ENCODE peak calls at places on chromosomes 7 and 10, in eight cellular contexts. One of them, this sample, is unnamed.
A peak's percentile ranks its signal among the peaks of the same experiment; 100 is the strongest.

GRCh38 chr10:75512534-75512933 is 81.1 kb downstream of the LRMDA start:
- DNase-seq in SK-MEL-5: no peak
- DNase-seq in stromal cell of bone marrow: peak; percentile 33
- DNase-seq in islet precursor cell: peak; percentile 62
- DNase-seq in amniotic stem cell: no peak
- DNase-seq in fibroblast of the conjunctiva: no peak
- DNase-seq in RWPE1: no peak
- DNase-seq in foreskin fibroblast: no peak
- DNase-seq in this sample: no peak

GRCh38 chr7:47228386-47229014 is 353.4 kb downstream of the TNS3 start:
- DNase-seq in fibroblast of the conjunctiva: no peak
- DNase-seq in SK-MEL-5: peak; percentile 51
- DNase-seq in islet precursor cell: no peak
- DNase-seq in stromal cell of bone marrow: no peak
- DNase-seq in amniotic stem cell: no peak
- DNase-seq in RWPE1: peak; percentile 63
- DNase-seq in foreskin fibroblast: no peak
- DNase-seq in this sample: no peak

GRCh38 chr10:126712681-126713080 is 42.2 kb upstream of the C10orf90 start:
- DNase-seq in RWPE1: no peak
- DNase-seq in amniotic stem cell: no peak
- DNase-seq in foreskin fibroblast: no peak
- DNase-seq in fibroblast of the conjunctiva: no peak
- DNase-seq in SK-MEL-5: no peak
- DNase-seq in islet precursor cell: no peak
- DNase-seq in stromal cell of bone marrow: no peak
- DNase-seq in this sample: no peak

GRCh38 chr7:35694161-35694783 is 663 bp downstream of the HERPUD2 start:
- DNase-seq in fibroblast of the conjunctiva: no peak
- DNase-seq in foreskin fibroblast: peak; percentile 44
- DNase-seq in stromal cell of bone marrow: no peak
- DNase-seq in islet precursor cell: no peak
- DNase-seq in amniotic stem cell: no peak
- DNase-seq in SK-MEL-5: peak; percentile 16
- DNase-seq in RWPE1: no peak
- DNase-seq in this sample: no peak

GRCh38 chr10:101762736-101763135 is 13.2 kb downstream of the FGF8 start:
- DNase-seq in islet precursor cell: no peak
- DNase-seq in SK-MEL-5: no peak
- DNase-seq in fibroblast of the conjunctiva: no peak
- DNase-seq in amniotic stem cell: no peak
- DNase-seq in foreskin fibroblast: no peak
- DNase-seq in stromal cell of bone marrow: no peak
- DNase-seq in RWPE1: no peak
- DNase-seq in this sample: no peak

GRCh38 chr7:92806496-92806895 is 29.9 kb downstream of the CDK6 start:
- DNase-seq in stromal cell of bone marrow: no peak
- DNase-seq in RWPE1: peak; percentile 66
- DNase-seq in SK-MEL-5: no peak
- DNase-seq in foreskin fibroblast: no peak
- DNase-seq in fibroblast of the conjunctiva: no peak
- DNase-seq in islet precursor cell: no peak
- DNase-seq in amniotic stem cell: no peak
- DNase-seq in this sample: no peak

GRCh38 chr10:49397036-49397999 is 1.4 kb upstream of the DRGX start:
- DNase-seq in RWPE1: no peak
- DNase-seq in stromal cell of bone marrow: no peak
- DNase-seq in islet precursor cell: peak; percentile 62
- DNase-seq in fibroblast of the conjunctiva: no peak
- DNase-seq in amniotic stem cell: no peak
- DNase-seq in SK-MEL-5: no peak
- DNase-seq in foreskin fibroblast: no peak
- DNase-seq in this sample: no peak

GRCh38 chr10:99368646-99369045 is 39.5 kb downstream of the CNNM1 start:
- DNase-seq in amniotic stem cell: no peak
- DNase-seq in RWPE1: no peak
- DNase-seq in stromal cell of bone marrow: no peak
- DNase-seq in islet precursor cell: peak; percentile 79
- DNase-seq in SK-MEL-5: no peak
- DNase-seq in foreskin fibroblast: peak; percentile 64
- DNase-seq in fibroblast of the conjunctiva: no peak
- DNase-seq in this sample: no peak

GRCh38 chr7:102412548-102412947 is 16.4 kb downstream of the PRKRIP1 start:
- DNase-seq in stromal cell of bone marrow: no peak
- DNase-seq in fibroblast of the conjunctiva: no peak
- DNase-seq in foreskin fibroblast: peak; percentile 47
- DNase-seq in amniotic stem cell: no peak
- DNase-seq in islet precursor cell: no peak
- DNase-seq in RWPE1: peak; percentile 52
- DNase-seq in SK-MEL-5: peak; percentile 55
- DNase-seq in this sample: peak; percentile 55

GRCh38 chr7:132347858-132348257 is 228.4 kb downstream of the PLXNA4 start:
- DNase-seq in SK-MEL-5: no peak
- DNase-seq in islet precursor cell: no peak
- DNase-seq in foreskin fibroblast: no peak
- DNase-seq in stromal cell of bone marrow: no peak
- DNase-seq in amniotic stem cell: no peak
- DNase-seq in fibroblast of the conjunctiva: no peak
- DNase-seq in RWPE1: no peak
- DNase-seq in this sample: no peak

GRCh38 chr10:69768386-69768785 is 33.3 kb upstream of the COL13A1 start:
- DNase-seq in islet precursor cell: no peak
- DNase-seq in SK-MEL-5: no peak
- DNase-seq in fibroblast of the conjunctiva: no peak
- DNase-seq in RWPE1: no peak
- DNase-seq in stromal cell of bone marrow: no peak
- DNase-seq in amniotic stem cell: no peak
- DNase-seq in foreskin fibroblast: no peak
- DNase-seq in this sample: no peak

GRCh38 chr7:122412441-122412840 is 107.9 kb upstream of the FEZF1 start:
- DNase-seq in RWPE1: no peak
- DNase-seq in fibroblast of the conjunctiva: no peak
- DNase-seq in islet precursor cell: no peak
- DNase-seq in amniotic stem cell: no peak
- DNase-seq in foreskin fibroblast: no peak
- DNase-seq in SK-MEL-5: no peak
- DNase-seq in stromal cell of bone marrow: no peak
- DNase-seq in this sample: no peak

GRCh38 chr7:22856437-22856836 is 33.8 kb upstream of the TOMM7 start:
- DNase-seq in RWPE1: no peak
- DNase-seq in foreskin fibroblast: no peak
- DNase-seq in amniotic stem cell: no peak
- DNase-seq in islet precursor cell: no peak
- DNase-seq in SK-MEL-5: no peak
- DNase-seq in fibroblast of the conjunctiva: no peak
- DNase-seq in stromal cell of bone marrow: no peak
- DNase-seq in this sample: no peak

GRCh38 chr7:139396323-139396951 is 36.7 kb downstream of the LUC7L2 start:
- DNase-seq in foreskin fibroblast: no peak
- DNase-seq in stromal cell of bone marrow: peak; percentile 30
- DNase-seq in fibroblast of the conjunctiva: no peak
- DNase-seq in amniotic stem cell: no peak
- DNase-seq in RWPE1: no peak
- DNase-seq in SK-MEL-5: peak; percentile 32
- DNase-seq in islet precursor cell: no peak
- DNase-seq in this sample: no peak

GRCh38 chr10:132566892-132567291 is 29.3 kb downstream of the INPP5A start:
- DNase-seq in RWPE1: no peak
- DNase-seq in foreskin fibroblast: no peak
- DNase-seq in fibroblast of the conjunctiva: no peak
- DNase-seq in islet precursor cell: peak; percentile 94
- DNase-seq in SK-MEL-5: no peak
- DNase-seq in stromal cell of bone marrow: no peak
- DNase-seq in amniotic stem cell: no peak
- DNase-seq in this sample: no peak

GRCh38 chr7:44072364-44073231 is 7.2 kb upstream of the PGAM2 start:
- DNase-seq in foreskin fibroblast: peak; percentile 96
- DNase-seq in islet precursor cell: peak; percentile 91
- DNase-seq in amniotic stem cell: peak; percentile 93
- DNase-seq in SK-MEL-5: peak; percentile 88
- DNase-seq in fibroblast of the conjunctiva: peak; percentile 75
- DNase-seq in RWPE1: peak; percentile 91
- DNase-seq in stromal cell of bone marrow: peak; percentile 67
- DNase-seq in this sample: peak; percentile 74

GRCh38 chr10:90856964-90857634 is 740 bp downstream of the HTR7 start:
- DNase-seq in RWPE1: no peak
- DNase-seq in fibroblast of the conjunctiva: no peak
- DNase-seq in amniotic stem cell: no peak
- DNase-seq in stromal cell of bone marrow: no peak
- DNase-seq in foreskin fibroblast: peak; percentile 45
- DNase-seq in islet precursor cell: peak; percentile 53
- DNase-seq in SK-MEL-5: no peak
- DNase-seq in this sample: no peak

GRCh38 chr7:158650821-158651225 is 53.8 kb downstream of the NCAPG2 start:
- DNase-seq in RWPE1: peak; percentile 8
- DNase-seq in foreskin fibroblast: peak; percentile 78
- DNase-seq in stromal cell of bone marrow: peak; percentile 77
- DNase-seq in islet precursor cell: no peak
- DNase-seq in SK-MEL-5: no peak
- DNase-seq in fibroblast of the conjunctiva: peak; percentile 44
- DNase-seq in amniotic stem cell: peak; percentile 15
- DNase-seq in this sample: no peak

GRCh38 chr7:132220060-132220459 is 356.2 kb downstream of the PLXNA4 start:
- DNase-seq in amniotic stem cell: no peak
- DNase-seq in fibroblast of the conjunctiva: no peak
- DNase-seq in islet precursor cell: no peak
- DNase-seq in RWPE1: no peak
- DNase-seq in stromal cell of bone marrow: no peak
- DNase-seq in SK-MEL-5: no peak
- DNase-seq in foreskin fibroblast: no peak
- DNase-seq in this sample: no peak

GRCh38 chr7:33952824-33953223 is 47.5 kb downstream of the BMPER start:
- DNase-seq in RWPE1: no peak
- DNase-seq in foreskin fibroblast: no peak
- DNase-seq in fibroblast of the conjunctiva: no peak
- DNase-seq in SK-MEL-5: no peak
- DNase-seq in islet precursor cell: peak; percentile 76
- DNase-seq in amniotic stem cell: no peak
- DNase-seq in stromal cell of bone marrow: no peak
- DNase-seq in this sample: no peak

GRCh38 chr7:92061154-92061553 is 73.1 kb downstream of the CYP51A1 start:
- DNase-seq in stromal cell of bone marrow: no peak
- DNase-seq in fibroblast of the conjunctiva: no peak
- DNase-seq in amniotic stem cell: no peak
- DNase-seq in foreskin fibroblast: no peak
- DNase-seq in RWPE1: peak; percentile 20
- DNase-seq in islet precursor cell: no peak
- DNase-seq in SK-MEL-5: no peak
- DNase-seq in this sample: no peak

GRCh38 chr7:2993868-2994267 is 49.8 kb downstream of the CARD11 start:
- DNase-seq in islet precursor cell: no peak
- DNase-seq in stromal cell of bone marrow: no peak
- DNase-seq in SK-MEL-5: no peak
- DNase-seq in fibroblast of the conjunctiva: no peak
- DNase-seq in RWPE1: peak; percentile 6
- DNase-seq in foreskin fibroblast: no peak
- DNase-seq in amniotic stem cell: no peak
- DNase-seq in this sample: no peak

GRCh38 chr7:103048833-103049232 is 25.8 kb downstream of the FBXL13 start:
- DNase-seq in RWPE1: no peak
- DNase-seq in fibroblast of the conjunctiva: no peak
- DNase-seq in SK-MEL-5: no peak
- DNase-seq in foreskin fibroblast: peak; percentile 8
- DNase-seq in islet precursor cell: no peak
- DNase-seq in stromal cell of bone marrow: no peak
- DNase-seq in amniotic stem cell: no peak
- DNase-seq in this sample: peak; percentile 14

GRCh38 chr7:28536259-28536658 is 123.9 kb downstream of the CREB5 start:
- DNase-seq in foreskin fibroblast: peak; percentile 35
- DNase-seq in SK-MEL-5: peak; percentile 78
- DNase-seq in amniotic stem cell: no peak
- DNase-seq in fibroblast of the conjunctiva: peak; percentile 33
- DNase-seq in islet precursor cell: peak; percentile 93
- DNase-seq in stromal cell of bone marrow: no peak
- DNase-seq in RWPE1: peak; percentile 25
- DNase-seq in this sample: peak; percentile 8

GRCh38 chr10:24214762-24215161 is 5.8 kb downstream of the KIAA1217 start:
- DNase-seq in stromal cell of bone marrow: no peak
- DNase-seq in RWPE1: no peak
- DNase-seq in amniotic stem cell: no peak
- DNase-seq in islet precursor cell: no peak
- DNase-seq in fibroblast of the conjunctiva: no peak
- DNase-seq in foreskin fibroblast: no peak
- DNase-seq in SK-MEL-5: no peak
- DNase-seq in this sample: no peak

GRCh38 chr10:70503776-70504175 is 25.2 kb downstream of the PALD1 start:
- DNase-seq in RWPE1: no peak
- DNase-seq in stromal cell of bone marrow: no peak
- DNase-seq in SK-MEL-5: no peak
- DNase-seq in amniotic stem cell: no peak
- DNase-seq in fibroblast of the conjunctiva: no peak
- DNase-seq in foreskin fibroblast: no peak
- DNase-seq in islet precursor cell: no peak
- DNase-seq in this sample: no peak

GRCh38 chr10:121080324-121080807 is 229.2 kb downstream of the WDR11 start:
- DNase-seq in amniotic stem cell: no peak
- DNase-seq in islet precursor cell: peak; percentile 92
- DNase-seq in foreskin fibroblast: no peak
- DNase-seq in stromal cell of bone marrow: no peak
- DNase-seq in SK-MEL-5: no peak
- DNase-seq in fibroblast of the conjunctiva: no peak
- DNase-seq in RWPE1: no peak
- DNase-seq in this sample: no peak

GRCh38 chr7:22129166-22129565 is 183.5 kb upstream of the CDCA7L start:
- DNase-seq in stromal cell of bone marrow: no peak
- DNase-seq in SK-MEL-5: no peak
- DNase-seq in amniotic stem cell: no peak
- DNase-seq in fibroblast of the conjunctiva: no peak
- DNase-seq in foreskin fibroblast: no peak
- DNase-seq in islet precursor cell: no peak
- DNase-seq in RWPE1: no peak
- DNase-seq in this sample: no peak

GRCh38 chr10:79259834-79260233 is 87.4 kb upstream of the PPIF start:
- DNase-seq in stromal cell of bone marrow: no peak
- DNase-seq in fibroblast of the conjunctiva: no peak
- DNase-seq in foreskin fibroblast: no peak
- DNase-seq in islet precursor cell: no peak
- DNase-seq in SK-MEL-5: no peak
- DNase-seq in RWPE1: no peak
- DNase-seq in amniotic stem cell: no peak
- DNase-seq in this sample: no peak

GRCh38 chr7:103113164-103113563 is 35.7 kb downstream of the NAPEPLD start:
- DNase-seq in foreskin fibroblast: peak; percentile 89
- DNase-seq in islet precursor cell: peak; percentile 70
- DNase-seq in RWPE1: peak; percentile 79
- DNase-seq in stromal cell of bone marrow: peak; percentile 93
- DNase-seq in fibroblast of the conjunctiva: peak; percentile 57
- DNase-seq in amniotic stem cell: peak; percentile 32
- DNase-seq in SK-MEL-5: peak; percentile 55
- DNase-seq in this sample: peak; percentile 31

GRCh38 chr10:36526045-36526444 is 599.4 kb upstream of the ANKRD30A start:
- DNase-seq in RWPE1: no peak
- DNase-seq in fibroblast of the conjunctiva: no peak
- DNase-seq in stromal cell of bone marrow: no peak
- DNase-seq in islet precursor cell: no peak
- DNase-seq in amniotic stem cell: no peak
- DNase-seq in SK-MEL-5: no peak
- DNase-seq in foreskin fibroblast: no peak
- DNase-seq in this sample: peak; percentile 34

GRCh38 chr7:110442386-110442837 is 648.5 kb upstream of the LRRN3 start:
- DNase-seq in RWPE1: peak; percentile 44
- DNase-seq in fibroblast of the conjunctiva: no peak
- DNase-seq in islet precursor cell: peak; percentile 85
- DNase-seq in amniotic stem cell: no peak
- DNase-seq in foreskin fibroblast: peak; percentile 11
- DNase-seq in SK-MEL-5: peak; percentile 82
- DNase-seq in stromal cell of bone marrow: no peak
- DNase-seq in this sample: peak; percentile 56

GRCh38 chr7:82036146-82036886 is 266.5 kb upstream of the HGF start:
- DNase-seq in SK-MEL-5: no peak
- DNase-seq in foreskin fibroblast: peak; percentile 86
- DNase-seq in stromal cell of bone marrow: peak; percentile 61
- DNase-seq in RWPE1: no peak
- DNase-seq in amniotic stem cell: peak; percentile 51
- DNase-seq in fibroblast of the conjunctiva: peak; percentile 39
- DNase-seq in islet precursor cell: no peak
- DNase-seq in this sample: peak; percentile 59

GRCh38 chr7:106883627-106884026 is 18.5 kb downstream of the PIK3CG start:
- DNase-seq in stromal cell of bone marrow: no peak
- DNase-seq in RWPE1: no peak
- DNase-seq in SK-MEL-5: no peak
- DNase-seq in foreskin fibroblast: no peak
- DNase-seq in islet precursor cell: no peak
- DNase-seq in amniotic stem cell: no peak
- DNase-seq in fibroblast of the conjunctiva: no peak
- DNase-seq in this sample: no peak

This sample was measured in A673.